ENCODE peak calls at places on chromosomes 3 and 15, in seven cellular contexts. V is progenitor cell of endocrine pancreas; D is effector memory CD8-positive, alpha-beta T cell; M is Kasumi-1; Q is ACHN; U is memory B cell; G is AML-193. B is an unnamed sample.

GRCh38 chr15:51377038-51377761 is 35.7 kb downstream of the GLDN start:
- DNase-seq in V (no peak), D (no peak), M (no peak), Q (no peak), U (no peak), G (no peak), B (no peak)

GRCh38 chr15:70783610-70784021 is 20.3 kb upstream of the UACA start:
- DNase-seq in V (no peak), D (no peak), M (no peak), Q (peak), U (no peak), G (no peak), B (no peak)

GRCh38 chr3:117355566-117355965 is 646.0 kb downstream of the TUSC7 start:
- DNase-seq in V (no peak), D (no peak), M (peak), Q (no peak), U (no peak), G (peak), B (no peak)

GRCh38 chr3:74883690-74884089 is 269.2 kb upstream of the CNTN3 start:
- DNase-seq in V (no peak), D (no peak), M (peak), Q (peak), U (no peak), G (no peak), B (no peak)

GRCh38 chr3:52845691-52846426 is 11.0 kb upstream of the MUSTN1 start:
- DNase-seq in V (no peak), D (no peak), M (no peak), Q (no peak), U (no peak), G (peak), B (no peak)

GRCh38 chr3:123258811-123259420 is 57.2 kb downstream of the SEC22A start:
- DNase-seq in V (no peak), D (no peak), M (peak), Q (peak), U (no peak), G (peak), B (no peak)

GRCh38 chr3:177468816-177469590 is 271.7 kb upstream of the TBL1XR1 start:
- DNase-seq in V (no peak), D (no peak), M (no peak), Q (peak), U (no peak), G (no peak), B (no peak)

GRCh38 chr3:95655363-95655986 is 1158.9 kb upstream of the EPHA6 start:
- DNase-seq in V (no peak), D (no peak), M (no peak), Q (peak), U (no peak), G (no peak), B (no peak)

GRCh38 chr15:77577350-77577749 is 55.4 kb downstream of the LINGO1 start:
- DNase-seq in V (no peak), D (no peak), M (no peak), Q (no peak), U (no peak), G (no peak), B (no peak)

GRCh38 chr3:141397996-141398395 is 29.7 kb downstream of the ZBTB38 start:
- DNase-seq in V (no peak), D (no peak), M (no peak), Q (no peak), U (no peak), G (no peak), B (no peak)

GRCh38 chr3:105006164-105006563 is 360.5 kb upstream of the ALCAM start:
- DNase-seq in V (no peak), D (no peak), M (no peak), Q (no peak), U (no peak), G (no peak), B (no peak)

GRCh38 chr3:151859905-151860304 is 13.5 kb upstream of the SUCNR1 start:
- DNase-seq in V (no peak), D (no peak), M (no peak), Q (no peak), U (no peak), G (no peak), B (no peak)

GRCh38 chr3:38354588-38355344 is 8.2 kb downstream of the XYLB start:
- DNase-seq in V (no peak), D (no peak), M (peak), Q (no peak), U (no peak), G (peak), B (no peak)

GRCh38 chr15:72179950-72180581 is 17.5 kb downstream of the GRAMD2A start:
- DNase-seq in V (no peak), D (no peak), M (no peak), Q (no peak), U (no peak), G (no peak), B (no peak)